ENCODE peak calls at places on chromosomes 11 and 22, in five cellular contexts. V is transverse colon, U is tibial artery, N is hepatocyte, K is mammary epithelial cell. M is an unnamed sample.

GRCh38 chr22:33864723-33865130 is 55.5 kb downstream of the LARGE1 start:
- DNase-seq in V (peak; percentile 21), U (no peak), N (peak; percentile 55), K (no peak), M (no peak)

GRCh38 chr11:16179668-16180067 is 176.7 kb downstream of the SOX6 start:
- DNase-seq in V (no peak), U (no peak), N (no peak), K (no peak), M (no peak)

GRCh38 chr11:103892603-103893002 is 143.8 kb upstream of the DDI1 start:
- DNase-seq in V (no peak), U (no peak), N (no peak), K (no peak), M (no peak)

GRCh38 chr22:35609761-35610160 is 7.4 kb downstream of the MB start:
- DNase-seq in V (no peak), U (no peak), N (no peak), K (no peak), M (no peak)

GRCh38 chr11:86938900-86939880 is 16.0 kb downstream of the FZD4 start:
- DNase-seq in V (no peak), U (no peak), N (peak; percentile 73), K (peak; percentile 31), M (no peak)

GRCh38 chr11:114031599-114032320 is 27.8 kb upstream of the ZBTB16 start:
- DNase-seq in V (no peak), U (peak; percentile 49), N (no peak), K (no peak), M (no peak)

GRCh38 chr11:113873241-113873626 is 2.1 kb downstream of the USP28 start:
- DNase-seq in V (no peak), U (no peak), N (no peak), K (no peak), M (no peak)

GRCh38 chr22:33652596-33652995 is 267.7 kb downstream of the LARGE1 start:
- DNase-seq in V (no peak), U (no peak), N (peak; percentile 54), K (peak; percentile 38), M (no peak)

GRCh38 chr11:33542921-33543320 is 157.7 kb downstream of the C11orf91 start:
- DNase-seq in V (peak; percentile 44), U (peak; percentile 28), N (peak; percentile 63), K (peak; percentile 47), M (peak; percentile 34)

GRCh38 chr11:13110929-13111812 is 102.1 kb downstream of the RASSF10 start:
- DNase-seq in V (no peak), U (no peak), N (peak; percentile 29), K (peak; percentile 81), M (no peak)

GRCh38 chr11:29312817-29313216 is 704.0 kb downstream of the KCNA4 start:
- DNase-seq in V (no peak), U (no peak), N (no peak), K (peak; percentile 84), M (no peak)

GRCh38 chr22:39556970-39557811 is 13.4 kb upstream of the CACNA1I start:
- DNase-seq in V (no peak), U (no peak), N (peak; percentile 48), K (no peak), M (no peak)

GRCh38 chr11:103358251-103358650 is 249.0 kb downstream of the DYNC2H1 start:
- DNase-seq in V (no peak), U (no peak), N (no peak), K (no peak), M (no peak)

GRCh38 chr11:16512163-16512562 is 155.8 kb upstream of the SOX6 start:
- DNase-seq in V (no peak), U (no peak), N (no peak), K (no peak), M (no peak)

GRCh38 chr11:88402192-88402715 is 64.7 kb upstream of the CTSC start:
- DNase-seq in V (no peak), U (no peak), N (no peak), K (peak; percentile 90), M (no peak)

GRCh38 chr11:34050536-34050935 is 995 bp upstream of the CAPRIN1 start:
- DNase-seq in V (no peak), U (no peak), N (no peak), K (no peak), M (no peak)

GRCh38 chr22:37802310-37803194 is 5.2 kb upstream of the GCAT start:
- DNase-seq in V (peak; percentile 73), U (peak; percentile 55), N (peak; percentile 84), K (no peak), M (peak; percentile 76)

GRCh38 chr11:8075119-8075726 is 5.8 kb upstream of the TUB start:
- DNase-seq in V (no peak), U (no peak), N (no peak), K (no peak), M (no peak)

GRCh38 chr11:77046060-77046501 is 11.9 kb downstream of the B3GNT6 start:
- DNase-seq in V (peak; percentile 74), U (no peak), N (peak; percentile 84), K (peak; percentile 33), M (no peak)

GRCh38 chr11:58958500-58958899 is 19.2 kb downstream of the GLYATL1 start:
- DNase-seq in V (peak; percentile 67), U (peak; percentile 34), N (peak; percentile 43), K (no peak), M (peak; percentile 34)

GRCh38 chr22:49097966-49098365 is 729.7 kb downstream of the BRD1 start:
- DNase-seq in V (no peak), U (no peak), N (no peak), K (no peak), M (no peak)

GRCh38 chr11:95337175-95337957 is 106.4 kb upstream of the SESN3 start:
- DNase-seq in V (peak; percentile 43), U (peak; percentile 56), N (peak; percentile 52), K (peak; percentile 90), M (peak; percentile 18)
- H3K4me3 ChIP-seq in V (no peak overlapping the region), U (peak overlapping the region; percentile 12), N (no peak overlapping the region), K (no peak overlapping the region), M (no peak overlapping the region)

GRCh38 chr11:65586676-65587075 is 8.9 kb downstream of the KCNK7 start:
- DNase-seq in V (no peak), U (no peak), N (no peak), K (no peak), M (no peak)

GRCh38 chr11:65590240-65590738 is 5.3 kb downstream of the KCNK7 start:
- DNase-seq in V (peak; percentile 59), U (no peak), N (no peak), K (no peak), M (no peak)

GRCh38 chr11:65589444-65590239 is 6.0 kb downstream of the KCNK7 start:
- DNase-seq in V (peak; percentile 25), U (no peak), N (no peak), K (no peak), M (peak; percentile 39)

GRCh38 chr11:65586247-65586630 is 9.4 kb downstream of the KCNK7 start:
- DNase-seq in V (no peak), U (no peak), N (no peak), K (no peak), M (no peak)

GRCh38 chr11:65588199-65589054 is 7.2 kb downstream of the KCNK7 start:
- DNase-seq in V (peak; percentile 83), U (peak; percentile 60), N (peak; percentile 73), K (no peak), M (peak; percentile 62)
- H3K27me3 ChIP-seq in V (no peaks in the 10 kb centered on the region), U (no peaks in the 10 kb centered on the region), N (peaks cover 15% of the 10 kb centered on the region), K (no peaks in the 10 kb centered on the region), M (no peaks in the 10 kb centered on the region)

GRCh38 chr11:73333626-73334199 is 25.6 kb downstream of the ARHGEF17 start:
- DNase-seq in V (no peak), U (no peak), N (no peak), K (no peak), M (no peak)
- H3K27ac ChIP-seq in V (peak overlapping the region; percentile 71), U (peak overlapping the region; percentile 86), N (peak overlapping the region; percentile 95), K (no peak overlapping the region), M (no peak overlapping the region)

GRCh38 chr11:64762916-64763803 is 3.4 kb upstream of the PYGM start:
- DNase-seq in V (no peak), U (peak; percentile 19), N (no peak), K (no peak), M (peak; percentile 35)
- H3K4me3 ChIP-seq in V (no peak overlapping the region), U (no peak overlapping the region), N (no peak overlapping the region), K (no peak overlapping the region), M (no peak overlapping the region)

GRCh38 chr11:119490253-119491006 is 67.5 kb upstream of the THY1 start:
- DNase-seq in V (no peak), U (no peak), N (no peak), K (no peak), M (no peak)
- H3K27me3 ChIP-seq in V (no peaks in the 10 kb centered on the region), U (no peaks in the 10 kb centered on the region), N (peaks cover 4% of the 10 kb centered on the region), K (peaks cover 5% of the 10 kb centered on the region), M (peaks cover 5% of the 10 kb centered on the region)

DNA sequence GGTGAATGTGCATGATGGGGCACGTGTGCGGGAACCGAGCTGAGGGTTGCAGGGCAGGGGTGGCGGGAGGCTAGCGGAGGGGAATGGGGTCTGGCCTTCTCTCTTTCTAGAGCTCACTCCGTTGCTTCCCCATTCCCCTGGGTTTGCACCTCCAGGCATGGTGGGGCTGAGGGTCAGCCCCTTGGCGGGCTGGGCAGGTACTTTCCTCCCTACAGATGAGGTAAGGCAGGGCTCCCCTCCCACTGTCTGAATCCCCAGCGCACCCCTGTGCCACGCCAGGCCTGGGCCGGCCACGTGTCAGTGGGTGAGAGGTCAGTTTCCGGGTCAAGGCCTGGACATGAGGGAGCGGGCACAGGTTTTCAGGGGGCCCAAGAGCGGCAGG is 8.9 kb downstream of the SUSD2 start:
- DNase-seq in V (no peak), U (no peak), N (no peak), K (no peak), M (no peak)
- H3K27ac ChIP-seq in V (no peak overlapping the region), U (peak overlapping the region; percentile 62), N (no peak overlapping the region), K (no peak overlapping the region), M (no peak overlapping the region)

DNA sequence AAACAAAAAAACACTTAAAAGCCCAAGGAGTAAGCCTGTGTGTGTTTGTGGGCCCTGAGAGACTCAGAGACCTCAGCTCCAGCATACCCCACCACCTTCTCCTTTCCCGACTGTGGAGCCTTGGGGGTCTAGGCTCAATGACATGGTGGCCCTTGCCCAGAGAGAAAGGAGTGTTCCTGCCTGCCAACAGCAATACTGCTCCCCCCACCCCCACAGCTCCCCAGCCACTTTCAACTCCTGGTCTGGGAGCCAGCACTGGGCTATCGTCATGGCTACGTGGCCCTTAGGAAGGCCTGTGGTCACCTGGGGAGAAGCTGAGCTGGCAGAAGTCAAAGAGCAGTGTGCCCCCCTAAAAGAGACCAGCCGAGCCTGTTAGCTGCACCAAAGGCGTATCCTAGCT is 2.6 kb downstream of the PPP1R14B start:
- DNase-seq in V (no peak), U (no peak), N (no peak), K (no peak), M (no peak)
- H3K4me3 ChIP-seq in V (no peak overlapping the region), U (no peak overlapping the region), N (no peak overlapping the region), K (no peak overlapping the region), M (no peak overlapping the region)

GRCh38 chr11:125146232-125146631 is 18.3 kb upstream of the PKNOX2 start:
- DNase-seq in V (no peak), U (no peak), N (no peak), K (no peak), M (no peak)
- H3K27me3 ChIP-seq in V (peaks cover 4% of the 10 kb centered on the region), U (no peaks in the 10 kb centered on the region), N (no peaks in the 10 kb centered on the region), K (no peaks in the 10 kb centered on the region), M (peaks cover 22% of the 10 kb centered on the region)

M was measured in DND-41.